ENCODE peak calls at places on chromosomes 3 and 15, in four cellular contexts. T is IMR-90, X is trophoblast cell, L is neuronal stem cell. R is an unnamed sample.

GRCh38 chr15:99564221-99565030 is 1.4 kb upstream of the MEF2A start:
- DNase-seq in T (peak; percentile 13), L (no peak), X (no peak), R (peak; percentile 50)

GRCh38 chr15:45572627-45573026 is 14.6 kb upstream of the BLOC1S6 start:
- DNase-seq in X (no peak), T (no peak), L (no peak), R (no peak)

GRCh38 chr3:65548848-65549625 is 489.7 kb downstream of the MAGI1 start:
- DNase-seq in T (no peak), X (no peak), L (peak; percentile 44), R (peak; percentile 17)

GRCh38 chr3:190322604-190323240 is 476 bp upstream of the CLDN1 start:
- DNase-seq in X (no peak), L (no peak), T (no peak), R (peak; percentile 43)

GRCh38 chr15:52567886-52568568 is 803 bp downstream of the ARPP19 start:
- DNase-seq in X (peak; percentile 74), L (no peak), T (peak; percentile 24), R (peak; percentile 61)

GRCh38 chr3:32283304-32283703 is 44.8 kb downstream of the CMTM8 start:
- DNase-seq in L (no peak), T (no peak), X (no peak), R (no peak)

GRCh38 chr15:66567897-66568296 is 2.1 kb upstream of the LCTL start:
- DNase-seq in L (no peak), T (no peak), X (no peak), R (no peak)

GRCh38 chr15:42036112-42036905 is 15.5 kb upstream of the PLA2G4E start:
- DNase-seq in X (no peak), T (no peak), L (no peak), R (no peak)

GRCh38 chr15:45331977-45332376 is 46.4 kb downstream of the GATM start:
- DNase-seq in X (no peak), L (no peak), T (no peak), R (no peak)

GRCh38 chr3:128366136-128366535 is 100.6 kb downstream of the DNAJB8 start:
- DNase-seq in X (peak; percentile 21), T (no peak), L (no peak), R (no peak)

GRCh38 chr3:16587703-16588070 is 17.5 kb downstream of the DAZL start:
- DNase-seq in L (no peak), X (no peak), T (peak; percentile 1), R (no peak)

GRCh38 chr15:100098705-100099104 is 243.1 kb downstream of the ADAMTS17 start:
- DNase-seq in T (no peak), L (no peak), X (no peak), R (no peak)

GRCh38 chr3:168049366-168049974 is 46.3 kb downstream of the GOLIM4 start:
- DNase-seq in T (peak; percentile 84), X (no peak), L (no peak), R (no peak)

GRCh38 chr3:31699309-31699953 is 166.7 kb downstream of the STT3B start:
- DNase-seq in T (no peak), X (no peak), L (no peak), R (no peak)

GRCh38 chr3:84965141-84965540 is 6.4 kb downstream of the CADM2 start:
- DNase-seq in X (no peak), T (no peak), L (peak; percentile 74), R (no peak)

GRCh38 chr3:10666621-10667020 is 149.4 kb upstream of the SLC6A11 start:
- DNase-seq in T (no peak), X (no peak), L (no peak), R (no peak)

GRCh38 chr3:168094580-168094876 is 1.2 kb downstream of the GOLIM4 start:
- DNase-seq in X (peak; percentile 73), L (no peak), T (no peak), R (no peak)

GRCh38 chr15:70395164-70395563 is 297.4 kb upstream of the TLE3 start:
- DNase-seq in X (no peak), L (no peak), T (no peak), R (no peak)

GRCh38 chr3:54950391-54951003 is 22.6 kb upstream of the LRTM1 start:
- DNase-seq in T (no peak), L (no peak), X (peak; percentile 77), R (no peak)

GRCh38 chr3:119184808-119185690 is 11.7 kb downstream of the UPK1B start:
- DNase-seq in X (peak; percentile 88), T (peak; percentile 95), L (no peak), R (peak; percentile 39)

GRCh38 chr15:85865070-85865684 is 70.5 kb upstream of the KLHL25 start:
- DNase-seq in L (peak; percentile 72), T (peak; percentile 48), X (peak; percentile 49), R (peak; percentile 42)

GRCh38 chr15:101049282-101049681 is 130.1 kb downstream of the LRRK1 start:
- DNase-seq in X (no peak), T (no peak), L (no peak), R (no peak)

GRCh38 chr3:189806171-189806951 is 175.2 kb downstream of the TP63 start:
- DNase-seq in L (peak; percentile 71), T (peak; percentile 6), X (peak; percentile 44), R (peak; percentile 48)

DNA sequence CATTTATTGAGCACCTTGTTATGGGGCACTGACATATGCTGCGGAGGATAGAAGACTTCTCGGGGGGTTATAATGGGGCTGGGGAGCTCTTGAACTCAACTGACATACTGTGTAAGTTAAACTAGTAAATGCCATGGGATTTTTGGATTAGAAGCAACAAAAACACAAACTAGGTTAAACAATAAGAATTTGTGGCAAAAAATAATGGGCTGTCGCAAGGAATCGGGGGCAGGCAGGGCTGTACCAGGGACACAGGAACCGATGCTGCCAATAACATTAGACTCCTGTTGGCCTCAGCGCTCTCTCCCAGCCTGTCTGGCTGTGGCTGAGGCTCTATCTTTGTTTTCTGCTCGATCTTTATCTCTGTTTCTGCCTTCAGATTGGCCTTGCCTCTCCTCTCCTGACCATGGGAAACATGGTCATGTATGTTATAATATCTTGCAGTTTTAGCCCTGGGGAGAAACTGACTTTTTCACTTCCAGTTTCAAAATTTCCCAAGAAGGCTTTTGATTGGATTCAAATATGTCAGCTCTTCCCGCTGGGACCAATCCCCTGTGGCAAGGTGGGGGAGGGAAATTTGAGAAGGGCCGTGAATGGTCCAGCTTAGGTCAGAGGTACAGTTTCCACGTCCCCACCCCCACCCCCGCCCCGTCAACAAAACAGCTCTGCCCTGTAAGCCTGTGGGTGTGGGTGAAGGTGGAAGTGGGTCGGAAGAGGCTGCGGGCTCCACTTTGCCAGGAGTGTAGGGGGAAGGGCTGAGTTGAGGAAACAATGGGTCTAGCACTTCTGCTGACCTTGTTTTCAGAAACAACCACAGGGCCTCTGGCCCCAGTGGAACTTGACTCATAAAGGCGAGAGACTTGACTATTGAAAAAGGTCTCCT is 161.0 kb upstream of the TBL1XR1 start:
- DNase-seq in T (peak; percentile 56), L (no peak), X (peak; percentile 95), R (peak; percentile 81)
- H2BK120ac ChIP-seq in T (peak overlapping the region; percentile 86), L (no peak overlapping the region), X (peak overlapping the region; percentile 93), R (peak overlapping the region; percentile 97)

GRCh38 chr15:76178321-76178720 is 118.5 kb downstream of the TMEM266 start:
- DNase-seq in X (no peak), L (no peak), T (no peak), R (no peak)
- H2AFZ ChIP-seq in X (no peak overlapping the region), L (peak overlapping the region; percentile 68), T (peak overlapping the region; percentile 18), R (no peak overlapping the region)

DNA sequence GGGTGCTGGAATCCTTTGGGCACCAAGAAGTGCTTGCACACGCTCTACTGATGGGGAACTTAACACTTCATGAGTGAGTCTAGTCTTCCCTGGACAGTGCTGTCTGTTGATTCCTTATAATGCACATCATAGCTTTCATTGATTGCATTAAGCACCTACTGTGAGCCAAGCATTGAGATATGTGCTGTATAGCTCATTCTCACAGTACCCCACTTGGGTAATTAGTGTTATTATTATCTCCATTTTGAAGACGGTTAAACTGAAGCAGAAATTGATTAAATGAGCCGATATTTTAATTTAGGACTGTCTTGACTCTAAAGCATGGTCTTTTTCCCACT is 507 bp upstream of the PDHB start:
- DNase-seq in L (no peak), T (no peak), X (no peak), R (peak; percentile 17)
- H2BK120ac ChIP-seq in L (no peak overlapping the region), T (peak overlapping the region; percentile 93), X (no peak overlapping the region), R (no peak overlapping the region)

GRCh38 chr15:78434134-78434533 is 3.9 kb upstream of the IREB2 start:
- DNase-seq in X (no peak), L (no peak), T (no peak), R (no peak)
- H2AFZ ChIP-seq in X (no peak overlapping the region), L (no peak overlapping the region), T (no peak overlapping the region), R (no peak overlapping the region)

GRCh38 chr3:132248490-132248889 is 68.7 kb upstream of the ACP3 start:
- DNase-seq in X (no peak), T (no peak), L (no peak), R (no peak)
- H2BK120ac ChIP-seq in X (no peak overlapping the region), T (no peak overlapping the region), L (no peak overlapping the region), R (no peak overlapping the region)

DNA sequence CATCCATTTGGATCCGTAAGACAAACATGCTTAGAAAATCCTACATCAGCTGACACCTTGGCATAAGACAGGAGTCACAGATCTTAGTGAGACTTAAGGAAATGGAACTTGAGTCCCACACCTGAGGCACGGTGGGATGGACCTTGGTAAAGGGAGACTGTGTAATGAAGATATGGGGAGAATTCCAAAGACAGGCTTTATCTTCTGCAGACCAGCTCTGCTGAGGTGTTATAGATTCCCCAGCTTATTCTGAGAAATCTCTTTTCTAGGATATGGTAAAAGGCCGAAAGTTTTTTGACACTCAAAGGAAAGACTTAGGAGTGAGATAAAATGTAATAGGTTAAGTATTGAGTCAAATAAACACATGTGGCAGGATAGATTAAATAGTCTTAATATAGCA is 8.3 kb upstream of the MTMR10 start:
- DNase-seq in T (no peak), X (no peak), L (no peak), R (no peak)
- H2AFZ ChIP-seq in T (no peak overlapping the region), X (no peak overlapping the region), L (no peak overlapping the region), R (no peak overlapping the region)

GRCh38 chr3:50267280-50267913 is 1.6 kb upstream of the SEMA3B start:
- DNase-seq in L (no peak), T (no peak), X (peak; percentile 25), R (no peak)
- H2BK120ac ChIP-seq in L (peak overlapping the region; percentile 53), T (peak overlapping the region; percentile 97), X (peak overlapping the region; percentile 16), R (peak overlapping the region; percentile 80)

GRCh38 chr3:49839193-49839809 is 17.1 kb downstream of the TRAIP start:
- DNase-seq in T (peak; percentile 74), L (peak; percentile 56), X (peak; percentile 87), R (peak; percentile 80)

GRCh38 chr3:49841126-49841525 is 15.2 kb downstream of the TRAIP start:
- DNase-seq in X (peak; percentile 20), L (peak; percentile 15), T (no peak), R (peak; percentile 25)

GRCh38 chr3:49841806-49842205 is 14.6 kb downstream of the TRAIP start:
- DNase-seq in L (no peak), T (no peak), X (no peak), R (no peak)

GRCh38 chr3:49842843-49843242 is 13.5 kb downstream of the TRAIP start:
- DNase-seq in L (no peak), T (no peak), X (no peak), R (no peak)

DNA sequence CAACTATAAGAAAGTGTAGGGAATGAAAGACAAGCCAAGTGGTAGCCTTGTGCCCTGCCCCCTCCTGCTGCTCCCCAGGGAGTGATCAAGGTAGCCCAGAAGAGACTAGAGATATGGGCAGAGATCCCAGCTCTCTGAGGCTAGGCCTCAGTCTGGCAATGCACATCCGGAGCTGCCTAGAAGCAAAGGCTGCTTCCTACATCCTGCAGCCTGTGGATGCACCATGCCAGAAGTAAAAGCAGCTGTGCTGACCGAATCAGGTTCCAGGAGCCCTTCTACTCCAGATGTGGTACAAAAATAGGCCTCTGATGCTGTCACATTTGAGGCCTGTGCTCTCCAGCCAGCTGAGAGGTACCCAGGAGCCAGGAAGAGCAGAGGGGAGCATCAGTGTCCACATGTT is 16.0 kb downstream of the TRAIP start:
- DNase-seq in L (no peak), X (no peak), T (no peak), R (no peak)
- H2AFZ ChIP-seq in L (no peak overlapping the region), X (no peak overlapping the region), T (peak overlapping the region; percentile 2), R (no peak overlapping the region)

R was measured in mesenchymal stem cell.